ENCODE peak calls at places on chromosome 3, in five cellular contexts. O is fibroblast of pulmonary artery, L is DMS 273 treated with DMSO at 0.1 percent for 48 hours, X is amygdala, D is cardiac fibroblast. K is an unnamed sample.

GRCh38 chr3:50090985-50091384 is 2.3 kb downstream of the RBM5 start:
- DNase-seq in O (no peak), L (no peak), X (no peak), D (no peak), K (no peak)

GRCh38 chr3:120816728-120817127 is 74.2 kb downstream of the GTF2E1 start:
- DNase-seq in O (no peak), L (no peak), X (no peak), D (peak), K (no peak)

GRCh38 chr3:33787328-33788009 is 11.0 kb upstream of the PDCD6IP start:
- DNase-seq in O (peak), L (no peak), X (no peak), D (peak), K (peak)

GRCh38 chr3:165225604-165226003 is 29.4 kb upstream of the SLITRK3 start:
- DNase-seq in O (no peak), L (no peak), X (no peak), D (no peak), K (no peak)

GRCh38 chr3:196689941-196690660 is 21.9 kb downstream of the CEP19 start:
- DNase-seq in O (no peak), L (no peak), X (no peak), D (no peak), K (no peak)

GRCh38 chr3:40312661-40313226 is 3.2 kb downstream of the EIF1B start:
- DNase-seq in O (peak), L (no peak), X (no peak), D (peak), K (no peak)

GRCh38 chr3:13159890-13160289 is 86.7 kb upstream of the IQSEC1 start:
- DNase-seq in O (no peak), L (no peak), X (no peak), D (no peak), K (no peak)

GRCh38 chr3:127454051-127454450 is 136.5 kb downstream of the TPRA1 start:
- DNase-seq in O (no peak), L (no peak), X (no peak), D (no peak), K (no peak)

GRCh38 chr3:179666436-179667035 is 13.7 kb downstream of the USP13 start:
- DNase-seq in O (peak), L (peak), X (peak), D (peak), K (no peak)

GRCh38 chr3:162021206-162021605 is 524.6 kb downstream of the OTOL1 start:
- DNase-seq in O (no peak), L (no peak), X (no peak), D (no peak), K (peak)

GRCh38 chr3:110644203-110644602 is 427.4 kb upstream of the NECTIN3 start:
- DNase-seq in O (no peak), L (no peak), X (no peak), D (no peak), K (no peak)

GRCh38 chr3:59243476-59243875 is 193.7 kb upstream of the CFAP20DC start:
- DNase-seq in O (no peak), L (no peak), X (no peak), D (no peak), K (no peak)

GRCh38 chr3:194325424-194326165 is 25.5 kb downstream of the CPN2 start:
- DNase-seq in O (no peak), L (no peak), X (no peak), D (no peak), K (no peak)

GRCh38 chr3:99505646-99506269 is 132.6 kb upstream of the COL8A1 start:
- DNase-seq in O (peak), L (no peak), X (no peak), D (peak), K (peak)

GRCh38 chr3:16992198-16992597 is 107.4 kb downstream of the PLCL2 start:
- DNase-seq in O (no peak), L (no peak), X (no peak), D (no peak), K (no peak)

GRCh38 chr3:5197022-5197421 is 9.5 kb downstream of the EDEM1 start:
- DNase-seq in O (peak), L (no peak), X (no peak), D (peak), K (peak)

GRCh38 chr3:152346740-152347139 is 78.0 kb downstream of the MBNL1 start:
- DNase-seq in O (no peak), L (no peak), X (no peak), D (no peak), K (no peak)

GRCh38 chr3:72039677-72040076 is 254.7 kb upstream of the PROK2 start:
- DNase-seq in O (no peak), L (no peak), X (no peak), D (no peak), K (no peak)

GRCh38 chr3:152922554-152922953 is 87.6 kb downstream of the P2RY1 start:
- DNase-seq in O (no peak), L (no peak), X (no peak), D (no peak), K (no peak)

GRCh38 chr3:17967953-17968352 is 225.5 kb upstream of the TBC1D5 start:
- DNase-seq in O (no peak), L (no peak), X (no peak), D (no peak), K (no peak)

GRCh38 chr3:45007091-45007490 is 19.0 kb upstream of the CLEC3B start:
- DNase-seq in O (no peak), L (no peak), X (no peak), D (no peak), K (no peak)